ENCODE peak calls at places on chromosomes 12 and 14, in nine cellular contexts. Q, H, L, I, B, K, F, V and N are unnamed samples.

GRCh38 chr14:74612346-74613021 is 447 bp upstream of the LTBP2 start:
- DNase-seq in Q (peak; percentile 71), H (peak; percentile 78), L (peak; percentile 20), I (peak; percentile 81), B (peak; percentile 85), K (peak; percentile 87), F (peak; percentile 68), V (peak; percentile 88), N (peak; percentile 92)

GRCh38 chr14:62443796-62444195 is 601.5 kb downstream of the KCNH5 start:
- DNase-seq in Q (no peak), H (no peak), L (no peak), I (no peak), B (no peak), K (no peak), F (peak; percentile 53), V (no peak), N (no peak)

GRCh38 chr12:132395192-132395907 is 66.0 kb upstream of the GALNT9 start:
- DNase-seq in Q (no peak), H (no peak), L (no peak), I (no peak), B (no peak), K (no peak), F (no peak), V (no peak), N (peak; percentile 43)

GRCh38 chr14:38171197-38171596 is 36.5 kb upstream of the SSTR1 start:
- DNase-seq in Q (no peak), H (no peak), L (no peak), I (no peak), B (no peak), K (peak; percentile 39), F (peak; percentile 6), V (no peak), N (no peak)

GRCh38 chr14:96261053-96261452 is 5.0 kb downstream of the BDKRB1 start:
- DNase-seq in Q (no peak), H (peak; percentile 42), L (no peak), I (no peak), B (no peak), K (no peak), F (no peak), V (no peak), N (no peak)

GRCh38 chr12:5433081-5433839 is 1.4 kb downstream of the NTF3 start:
- DNase-seq in Q (no peak), H (peak; percentile 57), L (no peak), I (no peak), B (peak; percentile 39), K (no peak), F (no peak), V (peak; percentile 54), N (peak; percentile 69)

GRCh38 chr14:73744874-73745529 is 30.8 kb upstream of the PNMA1 start:
- DNase-seq in Q (peak; percentile 26), H (no peak), L (no peak), I (peak; percentile 71), B (peak; percentile 37), K (peak; percentile 69), F (peak; percentile 73), V (peak; percentile 22), N (no peak)

GRCh38 chr14:61472025-61472672 is 150.8 kb downstream of the PRKCH start:
- DNase-seq in Q (peak; percentile 55), H (no peak), L (no peak), I (no peak), B (no peak), K (no peak), F (peak; percentile 84), V (no peak), N (no peak)

GRCh38 chr12:131141483-131141882 is 187.8 kb downstream of the ADGRD1 start:
- DNase-seq in Q (no peak), H (no peak), L (no peak), I (no peak), B (no peak), K (no peak), F (no peak), V (peak; percentile 22), N (no peak)

GRCh38 chr12:69415471-69416275 is 54.5 kb upstream of the FRS2 start:
- DNase-seq in Q (no peak), H (peak; percentile 1), L (peak; percentile 48), I (peak; percentile 50), B (peak; percentile 51), K (no peak), F (peak; percentile 45), V (peak; percentile 82), N (no peak)

GRCh38 chr12:14982562-14982961 is 9.7 kb downstream of the PDE6H start:
- DNase-seq in Q (no peak), H (no peak), L (no peak), I (no peak), B (no peak), K (no peak), F (no peak), V (no peak), N (no peak)

GRCh38 chr12:132030367-132031038 is 80.8 kb downstream of the EP400 start:
- DNase-seq in Q (no peak), H (no peak), L (no peak), I (no peak), B (no peak), K (no peak), F (no peak), V (no peak), N (peak; percentile 82)

GRCh38 chr12:94615284-94616216 is 34.8 kb downstream of the TMCC3 start:
- DNase-seq in Q (no peak), H (peak; percentile 35), L (no peak), I (peak; percentile 79), B (peak; percentile 37), K (no peak), F (peak; percentile 80), V (no peak), N (no peak)

GRCh38 chr12:85835810-85836715 is at the start of gene RASSF9:
- DNase-seq in Q (no peak), H (no peak), L (no peak), I (peak; percentile 80), B (peak; percentile 79), K (peak; percentile 77), F (peak; percentile 27), V (peak; percentile 31), N (peak; percentile 71)

GRCh38 chr14:35332517-35333346 is 40.5 kb downstream of the PSMA6 start:
- DNase-seq in Q (peak; percentile 36), H (peak; percentile 51), L (no peak), I (peak; percentile 40), B (no peak), K (no peak), F (no peak), V (no peak), N (no peak)

GRCh38 chr12:50174971-50175715 is 8.0 kb upstream of the CERS5 start:
- DNase-seq in Q (no peak), H (peak; percentile 23), L (no peak), I (no peak), B (no peak), K (no peak), F (peak; percentile 29), V (no peak), N (no peak)

GRCh38 chr12:95611676-95612309 is 60.5 kb upstream of the USP44 start:
- DNase-seq in Q (no peak), H (peak; percentile 60), L (peak; percentile 25), I (no peak), B (no peak), K (no peak), F (peak; percentile 68), V (no peak), N (no peak)

GRCh38 chr12:18689781-18690180 is 48.0 kb downstream of the PLCZ1 start:
- DNase-seq in Q (no peak), H (no peak), L (no peak), I (no peak), B (no peak), K (no peak), F (no peak), V (no peak), N (no peak)

GRCh38 chr12:69442894-69443293 is 27.3 kb upstream of the FRS2 start:
- DNase-seq in Q (no peak), H (peak; percentile 1), L (no peak), I (no peak), B (no peak), K (no peak), F (no peak), V (no peak), N (no peak)

GRCh38 chr14:64391113-64391725 is 3.1 kb downstream of the MTHFD1 start:
- DNase-seq in Q (no peak), H (no peak), L (peak; percentile 94), I (no peak), B (no peak), K (no peak), F (no peak), V (peak; percentile 92), N (no peak)

GRCh38 chr12:122079038-122079531 is 529 bp downstream of the MLXIP start:
- DNase-seq in Q (no peak), H (peak; percentile 26), L (no peak), I (peak; percentile 44), B (peak; percentile 62), K (peak; percentile 67), F (no peak), V (peak; percentile 72), N (peak; percentile 75)

GRCh38 chr14:45698462-45699134 is 445.6 kb upstream of the MIS18BP1 start:
- DNase-seq in Q (no peak), H (peak; percentile 74), L (no peak), I (peak; percentile 49), B (no peak), K (no peak), F (no peak), V (no peak), N (no peak)

GRCh38 chr14:25116607-25117006 is 66.7 kb upstream of the STXBP6 start:
- DNase-seq in Q (no peak), H (no peak), L (no peak), I (no peak), B (no peak), K (no peak), F (no peak), V (no peak), N (no peak)